ENCODE peak calls at places on chromosomes 2 and 18, in six cellular contexts. J is GM12878, D is A549, K is K562, F is HepG2, O is H1. Y is an unnamed sample.

GRCh38 chr2:12597555-12597954 is 119.2 kb upstream of the TRIB2 start:
- DNase-seq in O (no peak), D (no peak), K (no peak), F (no peak), J (no peak), Y (no peak)

GRCh38 chr2:136057023-136057801 is 60.7 kb downstream of the CXCR4 start:
- DNase-seq in J (peak), F (no peak), D (no peak), O (no peak), K (no peak), Y (no peak)

GRCh38 chr2:57181315-57182038 is 865.1 kb upstream of the VRK2 start:
- DNase-seq in D (no peak), K (no peak), F (no peak), O (no peak), J (no peak), Y (no peak)

GRCh38 chr2:175684466-175684865 is 317.6 kb downstream of the LNPK start:
- DNase-seq in J (no peak), D (no peak), O (peak), K (no peak), F (peak), Y (no peak)

GRCh38 chr2:233418052-233418760 is 63.9 kb downstream of the DGKD start:
- DNase-seq in D (no peak), O (no peak), K (no peak), F (no peak), J (no peak), Y (no peak)

GRCh38 chr18:23212161-23212560 is 76.9 kb downstream of the CABLES1 start:
- DNase-seq in K (no peak), O (no peak), F (no peak), J (no peak), D (no peak), Y (no peak)

GRCh38 chr2:44668336-44668735 is 273.2 kb upstream of the SIX3 start:
- DNase-seq in J (no peak), F (peak), O (no peak), D (peak), K (no peak), Y (no peak)

GRCh38 chr18:60162390-60162789 is 210.2 kb downstream of the MC4R start:
- DNase-seq in O (no peak), F (no peak), J (no peak), K (no peak), D (no peak), Y (no peak)

GRCh38 chr18:58556333-58557012 is 72.4 kb downstream of the ALPK2 start:
- DNase-seq in K (no peak), F (no peak), J (no peak), O (no peak), D (no peak), Y (peak)

GRCh38 chr18:21741511-21742322 is 1.1 kb downstream of the MIB1 start:
- DNase-seq in F (no peak), J (no peak), O (no peak), D (no peak), K (no peak), Y (peak)

GRCh38 chr2:210288376-210288775 is 26.6 kb downstream of the MYL1 start:
- DNase-seq in J (no peak), K (no peak), F (no peak), D (no peak), O (no peak), Y (no peak)
- TF ChIP-seq CHD2 in J (no peak), K (no peak), F (no peak), D (no peak), O (no peak), Y (no peak)

GRCh38 chr2:170276056-170276455 is 98.1 kb downstream of the MYO3B start:
- DNase-seq in F (no peak), D (no peak), K (no peak), J (no peak), O (no peak), Y (peak)

GRCh38 chr2:170270278-170270864 is 92.4 kb downstream of the MYO3B start:
- DNase-seq in K (no peak), D (no peak), F (no peak), J (no peak), O (no peak), Y (no peak)

GRCh38 chr2:170267071-170267470 is 89.1 kb downstream of the MYO3B start:
- DNase-seq in K (no peak), O (no peak), F (no peak), J (no peak), D (no peak), Y (no peak)

GRCh38 chr2:170266358-170266757 is 88.4 kb downstream of the MYO3B start:
- DNase-seq in K (no peak), F (no peak), D (no peak), O (no peak), J (no peak), Y (no peak)

DNA sequence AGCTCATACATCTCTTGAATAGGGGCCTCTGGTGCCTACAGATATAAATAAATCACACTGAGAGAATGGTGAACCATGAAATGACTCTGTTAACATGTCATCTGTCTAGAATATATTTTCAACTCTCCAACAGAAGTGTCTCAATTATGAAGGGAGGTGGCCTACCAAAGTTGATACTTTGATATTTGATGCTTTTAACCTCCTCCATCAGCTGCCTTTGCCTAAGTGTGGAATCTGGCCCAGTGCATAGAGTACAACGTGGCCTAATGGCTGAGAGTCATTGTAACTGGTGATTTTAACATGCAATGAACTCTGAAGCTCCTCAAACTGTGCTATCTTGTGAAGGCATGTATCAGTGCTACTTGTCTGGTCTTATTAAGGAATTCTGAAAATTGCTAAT is 93.4 kb downstream of the MYO3B start:
- DNase-seq in D (no peak), J (no peak), F (no peak), O (no peak), K (no peak), Y (no peak)
- TF ChIP-seq USF2 in D (no peak), J (no peak), F (no peak), O (no peak), K (no peak), Y (no peak)

DNA sequence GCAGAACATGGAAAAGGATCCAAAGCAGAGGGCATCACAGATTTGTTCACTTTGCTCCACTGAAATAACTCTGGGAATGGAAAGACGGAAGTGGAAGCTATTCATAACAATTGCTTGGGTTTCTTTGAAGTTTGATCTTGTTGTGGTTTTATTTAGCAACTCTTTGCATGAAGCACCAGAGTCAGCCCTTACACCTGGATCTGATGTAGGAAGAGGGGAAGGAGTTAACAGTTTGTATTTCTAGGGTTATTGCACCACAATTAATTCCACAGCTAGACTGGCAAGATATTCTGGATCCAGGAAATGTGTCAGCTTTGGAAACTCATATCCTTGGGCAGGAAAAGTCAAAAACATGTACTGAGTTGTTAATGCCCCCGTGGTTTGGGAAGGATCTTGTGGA is 1143.4 kb downstream of the CNTNAP5 start:
- DNase-seq in D (no peak), J (no peak), F (no peak), O (no peak), K (no peak), Y (no peak)
- TF ChIP-seq CHD2 in D (no peak), J (no peak), F (no peak), O (no peak), K (no peak), Y (no peak)

DNA sequence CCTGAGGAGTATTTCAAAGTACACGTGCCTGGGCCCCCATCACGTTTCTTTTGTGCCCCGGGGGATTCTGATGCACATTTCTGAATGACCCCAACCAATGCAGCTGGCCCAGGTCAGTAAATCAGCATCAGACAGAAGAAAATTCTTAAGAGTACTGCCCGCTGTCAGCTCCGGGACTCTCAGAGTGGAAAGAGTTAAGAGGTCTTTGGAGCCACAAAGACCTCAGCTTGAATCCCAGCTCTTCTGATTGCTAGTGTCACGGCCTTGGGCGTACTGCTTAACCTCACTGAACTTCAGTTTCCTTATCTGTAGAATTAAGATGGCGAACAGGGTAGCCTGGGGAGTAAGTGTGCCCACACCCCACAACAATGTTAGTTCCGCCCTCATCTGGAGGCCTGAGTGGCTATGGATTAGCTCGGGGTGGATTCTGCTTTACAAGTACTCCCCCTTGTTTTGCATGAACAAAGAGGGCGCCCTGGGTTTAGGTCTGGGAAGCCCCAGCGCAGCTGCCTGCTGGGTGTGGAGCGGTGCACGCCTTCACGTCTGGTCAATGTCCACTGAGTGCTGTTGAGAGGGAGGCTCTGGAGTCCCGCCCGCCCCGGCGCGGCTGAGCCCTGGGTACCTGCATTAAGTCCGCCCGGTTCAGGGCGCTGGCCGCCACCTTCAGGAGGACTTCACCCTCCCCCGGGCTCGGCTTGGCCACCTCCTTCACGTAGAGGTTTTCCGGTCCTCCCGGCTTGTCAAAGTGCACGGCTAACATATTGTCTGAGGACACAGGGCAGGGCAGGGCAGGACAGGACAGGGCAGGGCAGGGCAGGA is 858 bp downstream of the TP53I3 start:
- DNase-seq in F (peak), J (peak), K (peak), D (peak), O (peak), Y (peak)
- TF ChIP-seq USF2 in F (no peak), J (no peak), K (no peak), D (no peak), O (no peak), Y (no peak)

GRCh38 chr2:197934926-197935274 is 130.5 kb downstream of the PLCL1 start:
- DNase-seq in O (no peak), D (no peak), F (no peak), K (no peak), J (no peak), Y (no peak)
- TF ChIP-seq CHD2 in O (no peak), D (no peak), F (no peak), K (no peak), J (no peak), Y (no peak)

GRCh38 chr18:47997338-47997780 is 66.9 kb upstream of the SMAD2 start:
- DNase-seq in O (peak), K (peak), D (no peak), F (no peak), J (no peak), Y (no peak)

GRCh38 chr18:47993409-47993808 is 63.0 kb upstream of the SMAD2 start:
- DNase-seq in O (no peak), J (no peak), F (no peak), D (no peak), K (no peak), Y (no peak)

GRCh38 chr18:47992903-47993302 is 62.4 kb upstream of the SMAD2 start:
- DNase-seq in D (no peak), O (no peak), K (no peak), F (no peak), J (no peak), Y (no peak)

GRCh38 chr18:47999801-48000248 is 69.4 kb upstream of the SMAD2 start:
- DNase-seq in J (no peak), K (no peak), D (no peak), F (no peak), O (no peak), Y (no peak)

DNA sequence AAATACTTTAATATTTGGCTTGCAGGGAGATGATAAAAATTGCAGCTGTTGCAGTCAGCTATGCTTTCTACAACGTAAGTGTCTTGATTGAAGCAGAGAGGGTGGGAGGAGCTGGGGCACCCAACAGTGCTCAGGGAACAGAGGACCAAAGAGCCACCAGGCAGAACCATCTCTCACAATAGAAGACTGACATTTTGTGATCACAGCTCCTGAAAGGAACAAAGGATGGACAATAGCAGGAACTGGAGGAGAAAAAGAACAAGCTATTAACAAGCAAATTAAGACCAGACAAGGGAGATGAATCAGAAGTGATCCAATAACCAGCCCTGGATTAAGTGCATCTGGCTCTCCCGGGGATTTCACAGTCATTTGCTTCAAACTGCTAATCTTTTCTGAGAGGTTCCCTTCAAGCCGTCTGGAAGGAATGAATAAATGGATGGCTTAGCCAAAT is 65.7 kb upstream of the SMAD2 start:
- DNase-seq in K (no peak), O (no peak), D (no peak), F (no peak), J (no peak), Y (peak)
- TF ChIP-seq USF2 in K (no peak), O (no peak), D (no peak), F (no peak), J (no peak), Y (no peak)

GRCh38 chr2:8753609-8754008 is 71.8 kb downstream of the ID2 start:
- DNase-seq in J (peak), F (no peak), K (no peak), D (no peak), O (no peak), Y (no peak)

GRCh38 chr2:8756230-8756629 is 74.4 kb downstream of the ID2 start:
- DNase-seq in F (no peak), J (no peak), K (no peak), O (no peak), D (no peak), Y (no peak)

GRCh38 chr2:8750221-8750620 is 68.4 kb downstream of the ID2 start:
- DNase-seq in O (no peak), K (no peak), D (no peak), F (no peak), J (no peak), Y (no peak)

GRCh38 chr2:8752385-8752784 is 70.5 kb downstream of the ID2 start:
- DNase-seq in J (no peak), O (no peak), F (no peak), K (no peak), D (no peak), Y (no peak)

DNA sequence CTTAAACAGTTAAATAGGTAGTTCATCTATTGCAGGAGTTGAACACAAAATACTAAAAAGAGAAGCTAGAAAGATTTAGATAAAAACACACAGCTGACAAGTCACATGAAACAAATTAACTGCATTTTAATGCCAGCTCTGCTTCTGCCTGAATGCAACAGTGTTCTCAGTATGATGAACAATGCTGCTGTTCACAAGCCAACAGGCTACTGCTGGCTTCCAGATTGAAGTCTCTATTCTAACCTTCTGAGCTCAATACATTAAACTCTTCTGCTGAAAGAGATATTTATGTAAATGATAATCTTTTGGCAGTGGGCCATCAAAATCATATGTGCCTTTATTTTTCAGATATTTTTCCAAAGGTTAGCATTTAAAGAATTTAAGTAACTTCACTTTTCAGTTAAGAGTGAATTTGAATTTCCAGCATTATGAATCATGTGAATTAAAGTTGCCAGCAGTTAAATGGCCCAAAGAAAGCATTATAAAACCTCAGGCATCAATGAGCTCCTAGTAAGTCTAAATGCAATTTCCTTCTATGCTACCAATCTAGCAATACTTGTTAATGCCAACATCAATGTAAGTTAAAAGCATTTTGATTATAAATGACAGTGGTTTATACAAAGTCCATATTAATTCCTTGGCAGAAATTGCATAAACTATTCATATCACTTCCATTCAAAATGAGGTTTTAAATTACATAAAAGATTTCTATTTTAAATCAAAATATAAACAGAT is 72.4 kb downstream of the ID2 start:
- DNase-seq in K (no peak), D (no peak), F (no peak), O (no peak), J (no peak), Y (peak)
- TF ChIP-seq CHD2 in K (no peak), D (no peak), F (no peak), O (no peak), J (no peak), Y (no peak)

DNA sequence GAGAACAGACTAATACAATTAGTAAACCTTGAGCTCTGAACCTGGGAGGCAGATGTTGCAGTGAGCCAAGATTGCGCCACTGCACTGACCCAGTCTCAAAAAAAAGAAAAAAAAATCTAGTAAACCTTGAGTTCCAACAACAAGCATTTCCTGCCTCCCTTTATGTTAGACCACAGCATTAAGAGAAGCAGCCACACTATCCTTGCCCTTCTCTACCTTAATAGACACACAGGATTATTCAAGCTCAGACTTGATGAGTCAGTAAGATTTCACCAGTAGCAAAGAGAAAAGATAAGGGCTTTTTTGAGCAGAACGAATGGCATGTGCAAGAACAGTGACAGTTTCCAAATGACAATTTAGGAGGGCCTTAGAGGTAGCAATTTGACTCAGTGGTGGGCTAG is 18.0 kb upstream of the GLS start:
- DNase-seq in F (no peak), J (no peak), D (no peak), K (no peak), O (no peak), Y (no peak)
- TF ChIP-seq USF2 in F (no peak), J (no peak), D (no peak), K (no peak), O (no peak), Y (no peak)

GRCh38 chr2:162912787-162913186 is 74.2 kb upstream of the KCNH7 start:
- DNase-seq in F (no peak), D (no peak), O (no peak), J (no peak), K (no peak), Y (no peak)

GRCh38 chr2:162914161-162914560 is 75.6 kb upstream of the KCNH7 start:
- DNase-seq in K (no peak), F (no peak), J (no peak), D (no peak), O (no peak), Y (no peak)

DNA sequence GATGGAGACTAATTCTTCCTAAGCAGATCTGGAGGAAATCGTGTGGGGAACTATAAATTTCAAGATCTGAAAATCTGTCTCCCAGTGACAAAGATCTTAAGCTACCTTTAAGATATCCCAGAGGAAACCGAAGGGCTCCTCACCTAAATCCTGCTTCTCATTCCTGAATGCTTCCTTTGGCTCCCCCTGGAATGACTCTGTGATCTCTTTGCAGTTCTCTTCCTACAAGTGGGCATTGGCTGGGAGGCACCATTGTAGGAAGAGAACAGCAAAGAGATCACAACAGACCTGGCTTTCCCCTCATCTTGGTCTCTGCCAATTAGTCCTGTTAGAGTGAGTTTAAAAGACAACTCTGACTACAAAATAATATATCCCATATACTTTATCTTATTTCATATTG is 70.0 kb upstream of the KCNH7 start:
- DNase-seq in F (no peak), J (no peak), K (no peak), D (no peak), O (no peak), Y (no peak)
- TF ChIP-seq CHD2 in F (no peak), J (no peak), K (no peak), D (no peak), O (no peak), Y (no peak)

DNA sequence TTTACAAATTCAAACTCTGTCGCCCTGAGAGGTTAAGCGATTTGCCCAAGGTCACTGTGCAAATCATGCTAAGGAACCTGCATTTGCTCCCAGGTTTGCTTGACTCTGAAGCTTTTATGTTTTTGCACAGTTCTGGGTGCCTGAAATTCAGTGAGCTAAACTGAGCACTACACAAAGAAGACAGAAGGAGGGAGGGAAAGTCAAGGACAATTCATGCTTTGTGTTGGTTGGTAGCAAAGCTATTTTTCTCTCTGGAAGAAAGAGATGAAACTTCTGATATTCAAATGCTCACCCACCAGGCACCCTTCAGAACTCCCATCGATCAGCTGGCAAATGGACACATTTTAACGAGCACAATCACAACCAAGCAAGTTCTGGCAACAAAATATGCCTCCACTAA is 445.4 kb upstream of the CELF4 start:
- DNase-seq in O (no peak), J (no peak), K (no peak), F (no peak), D (no peak), Y (no peak)
- TF ChIP-seq USF2 in O (no peak), J (no peak), K (no peak), F (no peak), D (no peak), Y (no peak)

Y was measured in SK-N-SH.